ENCODE peak calls at places on chromosomes 7 and 10, in five cellular contexts. Z is neural progenitor cell, D is astrocyte of the cerebellum, E is fibroblast of lung, M is BE2C. I is an unnamed sample.

GRCh38 chr10:63382066-63382465 is 83.7 kb downstream of the JMJD1C start:
- DNase-seq in D (no peak), M (no peak), E (no peak), Z (no peak), I (no peak)

GRCh38 chr7:46705416-46706255 is 784.6 kb upstream of the IGFBP3 start:
- DNase-seq in E (peak), M (no peak), Z (no peak), D (peak), I (no peak)

GRCh38 chr10:5710854-5711253 is 26.2 kb downstream of the TASOR2 start:
- DNase-seq in D (no peak), E (no peak), M (no peak), Z (no peak), I (no peak)

GRCh38 chr10:46538155-46538554 is 18.3 kb downstream of the GPRIN2 start:
- DNase-seq in E (no peak), D (no peak), Z (no peak), M (no peak), I (peak)

GRCh38 chr7:19369806-19370205 is 224.6 kb upstream of the FERD3L start:
- DNase-seq in Z (no peak), E (no peak), M (no peak), D (no peak), I (no peak)

GRCh38 chr7:38428040-38428439 is 154.6 kb upstream of the TARP start:
- DNase-seq in Z (no peak), M (no peak), D (peak), E (peak), I (no peak)

GRCh38 chr7:111871283-111871682 is 309.0 kb upstream of the IMMP2L start:
- DNase-seq in Z (no peak), D (no peak), E (no peak), M (no peak), I (no peak)

GRCh38 chr10:72297281-72297967 is 23.7 kb downstream of the DDIT4 start:
- DNase-seq in E (peak), M (no peak), Z (no peak), D (peak), I (peak)

GRCh38 chr7:78125884-78126283 is 327.3 kb downstream of the PHTF2 start:
- DNase-seq in E (peak), D (no peak), Z (no peak), M (no peak), I (no peak)

GRCh38 chr10:43204943-43205671 is 61.8 kb downstream of the RASGEF1A start:
- DNase-seq in M (peak), E (peak), Z (peak), D (peak), I (peak)

GRCh38 chr7:33444501-33444900 is 315.1 kb downstream of the BBS9 start:
- DNase-seq in Z (no peak), E (no peak), D (no peak), M (no peak), I (no peak)

GRCh38 chr10:85786401-85786899 is 580.1 kb downstream of the GRID1 start:
- DNase-seq in Z (peak), D (no peak), E (no peak), M (peak), I (no peak)

GRCh38 chr7:115299379-115300038 is 377.6 kb downstream of the MDFIC start:
- DNase-seq in Z (no peak), D (no peak), E (peak), M (no peak), I (no peak)

GRCh38 chr10:130254168-130255061 is 118.2 kb downstream of the GLRX3 start:
- DNase-seq in M (no peak), Z (no peak), D (no peak), E (no peak), I (no peak)

DNA sequence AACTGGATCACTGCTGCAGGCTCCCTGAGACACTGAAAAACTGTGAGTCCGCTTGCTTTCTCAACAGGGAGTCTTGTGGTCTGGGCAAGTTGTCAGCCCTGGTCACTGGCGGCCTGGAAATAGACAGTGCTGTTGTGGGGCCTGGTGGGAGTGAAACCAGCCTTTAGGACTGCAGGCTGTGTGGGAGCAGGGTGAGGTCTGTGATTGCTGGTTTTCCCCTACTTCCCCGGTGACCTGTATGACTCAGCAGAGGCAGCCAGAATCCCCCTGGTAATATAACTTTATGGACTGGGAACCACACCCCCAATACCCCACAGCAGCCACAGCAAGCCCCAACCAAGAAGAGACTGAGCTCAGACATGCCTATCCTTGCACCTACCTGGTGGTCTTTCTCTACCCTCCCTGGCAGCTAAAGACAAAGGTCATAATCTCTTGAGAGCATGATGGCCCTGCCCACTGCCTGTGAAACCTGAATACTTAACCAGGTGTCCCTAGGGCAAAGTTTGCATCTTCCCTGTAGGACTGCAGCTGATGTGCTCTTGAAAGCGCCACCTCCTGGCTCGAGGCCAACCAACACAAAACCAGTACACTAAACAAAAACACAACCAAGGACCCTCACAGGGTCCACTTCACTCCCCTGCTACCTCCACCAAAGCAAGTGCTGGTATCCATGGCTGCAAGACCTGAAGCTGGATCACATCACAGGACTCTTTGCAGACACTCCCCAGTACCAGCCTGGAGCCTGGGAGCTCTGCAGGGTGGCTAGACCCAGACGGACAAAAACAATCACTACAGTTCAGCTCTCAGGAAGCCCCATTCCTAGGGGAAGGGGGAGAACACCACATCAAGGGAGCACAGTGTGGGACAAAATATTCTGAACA is 7.2 kb upstream of the ADAM22 start:
- DNase-seq in M (no peak), E (peak), D (peak), Z (peak), I (no peak)
- TF ChIP-seq CTCF in M (no peak), E (no peak), D (no peak), Z (peak), I (no peak)

GRCh38 chr7:128352636-128353035 is 8.9 kb downstream of the PRRT4 start:
- DNase-seq in Z (no peak), E (no peak), M (no peak), D (no peak), I (no peak)

GRCh38 chr7:128353189-128353588 is 8.3 kb downstream of the PRRT4 start:
- DNase-seq in Z (no peak), D (no peak), M (no peak), E (no peak), I (no peak)

GRCh38 chr7:128351296-128352123 is 7.8 kb upstream of the RBM28 start:
- DNase-seq in Z (no peak), E (no peak), M (peak), D (no peak), I (no peak)

GRCh38 chr7:128350708-128351295 is 7.1 kb upstream of the RBM28 start:
- DNase-seq in M (peak), Z (no peak), E (no peak), D (no peak), I (no peak)

DNA sequence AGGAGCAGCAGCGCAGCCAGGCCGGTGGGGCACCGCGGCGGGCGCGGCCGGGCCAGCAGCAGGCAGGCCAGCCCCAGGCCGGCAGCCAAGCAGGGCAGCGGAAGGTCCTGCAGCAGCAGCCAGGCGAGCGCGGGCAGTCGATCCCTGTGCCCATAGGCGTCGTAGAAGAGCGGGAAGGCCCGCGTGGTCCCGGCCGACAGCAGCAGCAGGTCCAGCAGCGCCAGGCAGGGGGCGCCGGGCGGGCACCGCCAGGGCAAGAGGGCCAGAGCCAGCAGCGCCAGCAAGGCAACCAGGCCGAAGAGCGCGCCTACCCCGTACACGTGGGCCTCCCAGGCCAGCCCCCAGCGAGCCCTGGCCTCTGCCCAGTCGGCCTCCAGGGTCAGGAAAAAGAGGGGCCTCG is 8.4 kb upstream of the RBM28 start:
- DNase-seq in M (peak), D (no peak), Z (peak), E (peak), I (peak)
- TF ChIP-seq CTCF in M (no peak), D (peak), Z (peak), E (peak), I (peak)

DNA sequence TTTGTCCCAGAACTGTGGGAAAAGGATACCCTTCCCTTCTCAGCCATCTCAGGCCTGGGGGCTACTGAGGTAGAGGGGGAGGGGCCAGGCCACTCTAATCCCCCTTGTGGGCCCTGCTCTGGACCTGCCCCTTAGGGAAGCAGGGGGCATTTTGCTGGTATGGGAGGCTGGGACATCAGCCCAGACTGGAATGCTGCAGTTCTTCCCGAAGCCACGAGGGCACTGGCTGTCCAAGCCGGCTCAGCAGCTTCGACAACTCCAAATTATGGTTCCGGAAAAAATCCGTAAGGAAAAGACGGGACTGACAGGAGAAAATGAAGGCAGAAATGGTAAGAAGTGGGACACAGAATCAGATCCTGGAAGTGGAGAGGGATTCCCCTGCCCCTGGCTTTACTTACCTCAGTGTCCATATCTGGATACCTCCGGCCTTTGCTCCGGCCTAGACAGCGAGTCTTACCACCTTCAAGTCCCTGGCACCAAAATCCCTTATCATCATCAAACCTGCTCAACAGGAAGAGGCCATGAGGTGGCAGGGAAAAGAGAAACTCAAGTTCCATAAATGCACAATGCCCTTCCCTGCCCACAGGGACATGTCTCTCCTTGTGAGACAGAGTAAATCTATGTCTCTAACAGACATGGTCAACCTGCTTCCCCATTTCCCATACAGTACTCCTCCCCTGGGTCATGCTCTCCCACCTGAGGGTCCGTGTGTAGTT is 9.0 kb downstream of the NDST2 start:
- DNase-seq in E (no peak), M (no peak), D (no peak), Z (no peak), I (no peak)
- TF ChIP-seq CTCF in E (no peak), M (peak), D (no peak), Z (no peak), I (no peak)

GRCh38 chr10:37436361-37436760 is 311.0 kb downstream of the ANKRD30A start:
- DNase-seq in E (no peak), M (no peak), D (no peak), Z (no peak), I (no peak)

DNA sequence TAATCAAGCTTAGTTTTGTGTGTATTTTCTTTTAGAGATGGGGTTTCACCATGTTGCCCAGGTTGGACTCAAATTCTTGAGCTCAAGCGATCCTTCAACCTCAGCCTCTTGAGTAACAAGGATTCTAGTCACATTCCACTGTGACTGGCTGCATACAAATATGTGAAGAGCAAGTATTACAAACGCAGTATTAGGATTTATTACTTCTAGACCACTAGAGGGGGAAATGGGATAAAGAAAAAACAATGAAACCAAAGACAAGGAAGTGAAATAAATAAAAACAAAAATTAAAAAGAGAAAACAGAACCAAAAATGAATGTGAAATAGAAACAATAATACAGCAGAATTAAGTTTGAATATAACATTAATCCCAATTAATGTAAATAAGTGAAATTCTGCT is 308.7 kb downstream of the ANKRD30A start:
- DNase-seq in E (no peak), D (no peak), M (no peak), Z (no peak), I (no peak)
- TF ChIP-seq CTCF in E (no peak), D (no peak), M (no peak), Z (peak), I (no peak)

DNA sequence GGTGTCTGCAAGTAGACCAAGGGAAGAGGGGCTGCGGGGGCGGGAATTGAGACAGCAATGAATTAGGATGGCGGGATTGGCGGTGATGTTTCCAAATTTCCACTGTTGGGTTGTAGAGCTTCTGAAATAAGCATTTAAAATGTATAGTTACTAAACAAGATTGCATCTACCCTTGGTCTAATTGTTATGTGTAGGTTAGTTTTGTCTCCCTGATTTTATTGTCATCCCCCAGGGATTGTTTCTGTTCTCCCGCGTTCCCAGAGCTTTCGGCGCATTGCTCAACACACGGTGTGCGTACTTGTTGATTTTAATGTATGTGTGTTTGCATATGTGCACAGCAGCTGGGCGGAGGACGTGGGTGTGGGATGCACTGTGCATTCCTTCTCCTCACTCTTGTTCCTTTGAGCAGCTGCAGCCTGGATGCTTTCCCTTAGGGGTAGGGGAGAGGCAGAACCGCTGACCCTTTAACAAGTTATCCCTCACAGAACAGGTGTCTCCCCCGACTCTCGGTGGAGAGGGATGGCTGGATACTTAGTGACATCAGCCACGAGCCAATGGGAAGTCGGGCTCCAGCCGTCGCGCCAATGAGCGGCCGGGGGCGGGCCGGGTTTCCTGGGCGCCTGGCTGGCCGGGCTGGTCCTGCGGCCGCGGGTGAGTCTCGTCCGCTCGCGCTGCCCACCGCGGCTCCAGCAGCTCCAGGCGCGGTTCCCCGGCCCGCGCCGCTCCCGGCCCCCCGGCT is at the start of gene TSPAN33:
- DNase-seq in E (peak), M (peak), D (peak), Z (peak), I (peak)
- TF ChIP-seq CTCF in E (no peak), M (no peak), D (no peak), Z (no peak), I (no peak)

I was measured in CD14-positive monocyte.